ENCODE peak calls at places on chromosomes 5 and 9, in six cellular contexts. K is uterus, B is upper lobe of left lung, Q is esophagus squamous epithelium, U is sigmoid colon, F is GM12878. X is an unnamed sample.

GRCh38 chr9:35690447-35691324 is 961 bp upstream of the TPM2 start:
- DNase-seq in K (peak), B (peak), Q (no peak), U (peak), F (no peak), X (peak)

GRCh38 chr9:80932947-80933346 is 756.4 kb downstream of the TLE1 start:
- DNase-seq in K (no peak), B (no peak), Q (no peak), U (no peak), F (no peak), X (no peak)

GRCh38 chr5:15594922-15595568 is 95.1 kb downstream of the FBXL7 start:
- DNase-seq in K (no peak), B (no peak), Q (no peak), U (no peak), F (no peak), X (no peak)

GRCh38 chr5:13695076-13695712 is 249.3 kb downstream of the DNAH5 start:
- DNase-seq in K (no peak), B (no peak), Q (no peak), U (no peak), F (no peak), X (no peak)

GRCh38 chr5:609088-609370 is 3.1 kb upstream of the CEP72 start:
- DNase-seq in K (no peak), B (no peak), Q (no peak), U (no peak), F (no peak), X (no peak)

GRCh38 chr5:98403131-98403530 is 370.3 kb upstream of the RGMB start:
- DNase-seq in K (no peak), B (no peak), Q (no peak), U (no peak), F (no peak), X (no peak)

GRCh38 chr5:40046792-40047191 is 622.0 kb upstream of the DAB2 start:
- DNase-seq in K (no peak), B (no peak), Q (no peak), U (no peak), F (no peak), X (no peak)

GRCh38 chr9:107131108-107131799 is 151.8 kb upstream of the RAD23B start:
- DNase-seq in K (no peak), B (no peak), Q (no peak), U (no peak), F (no peak), X (no peak)

GRCh38 chr5:154103223-154103622 is 64.5 kb downstream of the MFAP3 start:
- DNase-seq in K (no peak), B (no peak), Q (no peak), U (no peak), F (no peak), X (no peak)

GRCh38 chr5:93421987-93422391 is 159.0 kb downstream of the NR2F1-AS1 start:
- DNase-seq in K (no peak), B (no peak), Q (no peak), U (no peak), F (no peak), X (no peak)

GRCh38 chr9:85914108-85914507 is 26.8 kb upstream of the NAA35 start:
- DNase-seq in K (no peak), B (no peak), Q (no peak), U (no peak), F (no peak), X (no peak)

GRCh38 chr5:131466171-131466766 is 168.8 kb downstream of the RAPGEF6 start:
- DNase-seq in K (no peak), B (no peak), Q (no peak), U (no peak), F (no peak), X (no peak)

GRCh38 chr5:61162010-61162831 is at the start of gene SMIM15:
- DNase-seq in K (peak), B (peak), Q (peak), U (peak), F (peak), X (peak)
- TF ChIP-seq POLR2A in K (peak), B (no peak), Q (peak), U (peak), F (peak), X (peak)

DNA sequence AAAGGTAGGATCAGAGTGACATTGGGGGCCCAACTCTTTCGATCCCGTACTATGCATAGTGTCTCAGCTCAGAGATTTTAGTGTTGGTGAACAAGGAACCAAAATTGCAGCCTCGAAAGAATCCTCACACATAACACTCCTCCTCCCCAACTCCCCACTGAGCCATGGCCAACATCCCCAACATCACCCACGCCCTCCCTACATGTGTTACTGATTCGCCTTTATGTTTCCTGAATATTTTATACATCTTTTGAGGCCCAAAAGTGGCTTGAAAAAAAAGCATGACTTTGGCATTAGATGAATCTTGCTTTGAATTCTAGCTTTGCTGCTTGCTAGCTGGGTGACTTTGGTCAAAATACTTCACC is 45.2 kb downstream of the PLAC8L1 start:
- DNase-seq in K (no peak), B (no peak), Q (no peak), U (no peak), F (no peak), X (no peak)
- H3K4me3 ChIP-seq in K (no peak), B (no peak), Q (no peak), U (no peak), F (no peak), X (no peak)

GRCh38 chr9:133593587-133593986 is 15.6 kb downstream of the FAM163B start:
- DNase-seq in K (no peak), B (no peak), Q (no peak), U (no peak), F (no peak), X (no peak)

GRCh38 chr9:133594310-133594709 is 14.9 kb downstream of the FAM163B start:
- DNase-seq in K (no peak), B (no peak), Q (no peak), U (no peak), F (no peak), X (no peak)

GRCh38 chr9:133591985-133592384 is 17.2 kb downstream of the FAM163B start:
- DNase-seq in K (no peak), B (no peak), Q (no peak), U (no peak), F (no peak), X (no peak)

GRCh38 chr9:133591116-133591910 is 17.9 kb downstream of the FAM163B start:
- DNase-seq in K (no peak), B (no peak), Q (no peak), U (no peak), F (no peak), X (no peak)

DNA sequence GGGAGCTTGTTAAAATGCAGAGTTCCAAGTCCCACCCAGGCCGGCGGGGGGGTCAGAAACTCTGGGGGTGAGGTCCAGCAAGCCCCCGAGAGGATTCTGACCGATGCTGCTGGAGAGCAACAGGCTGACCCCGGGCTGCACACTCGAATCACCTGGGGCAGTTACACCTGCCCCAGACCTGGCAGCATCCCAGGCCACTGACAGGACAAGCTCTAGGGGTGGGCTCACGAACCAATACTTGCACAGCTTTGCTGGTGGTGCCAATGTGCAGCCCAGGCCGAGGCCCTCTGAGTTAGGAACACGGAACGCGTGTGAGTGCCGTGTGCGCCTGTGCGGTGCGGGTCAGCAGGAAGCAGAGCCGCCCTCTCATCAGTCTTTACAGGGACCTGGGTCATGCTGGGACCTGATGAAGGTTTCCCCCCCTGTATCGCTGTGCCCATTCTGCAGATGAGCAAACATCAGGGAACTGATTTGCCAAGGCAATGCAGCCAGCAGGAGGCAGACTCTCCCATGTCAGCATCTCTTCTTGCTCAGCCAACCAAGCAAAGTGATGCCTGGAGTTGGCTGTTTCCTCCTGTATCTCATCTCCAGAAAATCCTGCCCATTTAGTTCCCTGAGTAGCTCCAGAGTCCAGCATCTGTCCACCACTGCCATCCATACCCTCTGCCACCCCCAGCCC is 16.3 kb downstream of the FAM163B start:
- DNase-seq in K (no peak), B (no peak), Q (no peak), U (no peak), F (no peak), X (no peak)
- TF ChIP-seq CTCF in K (no peak), B (no peak), Q (no peak), U (no peak), F (no peak), X (no peak)

GRCh38 chr5:140570058-140570457 is 5.4 kb downstream of the SLC35A4 start:
- DNase-seq in K (no peak), B (no peak), Q (no peak), U (peak), F (no peak), X (no peak)
- TF ChIP-seq POLR2A in K (no peak), B (no peak), Q (no peak), U (no peak), F (no peak), X (no peak)

DNA sequence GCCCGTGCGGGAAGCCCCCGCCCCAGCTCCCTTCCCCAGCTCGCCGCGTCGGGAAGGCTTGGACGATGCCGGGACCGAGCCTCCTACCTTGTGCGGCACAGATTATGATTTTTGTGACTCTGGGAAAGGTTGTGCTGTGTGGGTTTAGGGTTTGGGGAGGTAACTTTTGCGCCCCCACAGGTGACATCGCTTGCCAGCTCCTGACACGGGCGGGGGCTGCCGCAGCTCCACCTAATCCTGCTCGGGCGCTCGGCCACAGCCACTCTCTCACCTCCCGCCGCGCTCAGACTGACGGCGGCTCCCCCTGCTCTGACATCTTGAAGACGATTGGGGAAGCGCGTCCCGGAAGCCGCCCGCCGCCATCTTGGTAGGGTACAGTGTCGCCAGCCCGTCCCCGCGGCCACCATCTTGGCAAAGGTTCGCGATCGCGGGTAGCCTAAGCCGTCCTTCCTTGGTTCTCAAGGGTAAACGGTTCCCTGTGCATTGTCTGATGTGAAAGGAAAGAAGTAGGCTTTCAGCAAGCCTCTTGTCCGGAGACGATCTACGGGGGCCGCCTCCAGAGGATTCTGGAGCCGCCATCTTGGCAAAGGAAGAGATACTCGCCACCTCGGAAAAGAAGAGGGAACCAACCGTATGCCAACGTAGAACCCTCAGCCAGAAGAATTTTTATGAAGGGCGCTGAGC is 1.7 kb upstream of the NR3C1 start:
- DNase-seq in K (peak), B (peak), Q (peak), U (peak), F (no peak), X (peak)
- H3K4me3 ChIP-seq in K (peak), B (peak), Q (peak), U (peak), F (peak), X (peak)

DNA sequence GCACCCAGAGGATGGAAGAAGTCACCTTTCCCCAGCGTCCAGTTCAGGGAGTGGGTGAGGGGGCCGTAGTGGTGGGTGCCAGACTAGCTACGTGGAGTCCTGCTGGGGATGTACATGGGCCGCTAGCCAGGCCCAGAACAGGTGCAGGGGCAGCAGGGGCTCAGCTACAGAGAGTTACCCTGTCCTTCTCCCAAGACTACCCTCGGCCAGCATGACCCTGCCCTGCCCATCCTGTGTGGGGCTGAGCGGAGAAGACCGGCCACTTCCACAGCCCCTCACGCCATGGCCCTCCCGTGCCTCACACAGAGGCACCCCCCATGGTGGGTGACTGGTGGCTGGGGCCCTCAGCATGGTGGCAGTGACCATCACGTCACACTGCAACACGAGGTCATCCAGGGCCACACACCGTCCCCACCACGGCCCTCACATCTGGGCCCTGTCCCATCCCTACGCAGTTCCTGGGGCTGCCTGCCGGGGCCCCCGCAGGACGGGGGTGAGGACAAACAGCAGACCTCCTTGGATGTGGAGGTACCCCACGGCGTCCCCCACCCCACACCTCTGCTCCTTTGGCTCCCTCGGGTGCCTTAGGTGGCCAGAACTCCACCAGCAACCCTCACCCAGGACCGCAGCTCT is 977 bp upstream of the DPP7 start:
- DNase-seq in K (no peak), B (no peak), Q (no peak), U (no peak), F (no peak), X (no peak)
- TF ChIP-seq CTCF in K (no peak), B (no peak), Q (no peak), U (no peak), F (no peak), X (no peak)

DNA sequence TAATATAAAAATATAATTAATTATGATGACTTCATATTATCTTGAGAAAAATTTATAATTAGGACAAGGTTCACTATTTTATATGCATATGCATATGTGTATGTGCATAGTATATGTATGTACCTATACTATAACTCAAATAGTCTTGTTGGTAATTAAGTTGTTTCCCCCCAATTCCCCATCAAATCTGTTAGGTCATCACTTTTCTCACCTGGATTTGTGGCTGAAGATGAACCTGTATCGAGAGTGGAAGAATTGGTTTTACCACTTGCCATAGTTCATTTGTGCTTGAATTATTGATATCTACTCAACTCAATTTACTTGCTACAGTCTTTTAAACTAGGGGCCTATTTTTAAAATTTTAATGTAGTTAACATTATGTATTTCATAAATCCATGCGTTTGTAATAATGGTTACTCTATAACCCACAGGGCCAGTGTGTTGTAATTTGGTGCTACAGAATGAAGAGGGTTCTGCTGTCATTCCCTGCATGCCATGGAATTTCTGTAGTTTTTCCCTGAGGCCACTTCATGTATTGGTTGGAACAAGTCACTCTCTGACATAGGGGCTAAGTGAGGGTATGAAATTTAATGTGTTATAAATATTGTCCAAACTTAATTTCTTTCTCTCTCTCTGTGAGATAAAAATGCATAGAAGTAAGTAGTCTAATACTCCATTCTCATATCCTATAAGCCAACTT is 74.9 kb downstream of the TAF11L14 start:
- DNase-seq in K (no peak), B (no peak), Q (no peak), U (no peak), F (no peak), X (no peak)
- TF ChIP-seq POLR2A in K (no peak), B (no peak), Q (no peak), U (no peak), F (no peak), X (no peak)

GRCh38 chr9:88992556-88992955 is 1.3 kb downstream of the S1PR3 start:
- DNase-seq in K (peak), B (no peak), Q (no peak), U (no peak), F (no peak), X (no peak)
- H3K4me3 ChIP-seq in K (peak), B (peak), Q (no peak), U (peak), F (no peak), X (peak)

GRCh38 chr9:18438300-18438925 is 35.5 kb upstream of the ADAMTSL1 start:
- DNase-seq in K (peak), B (peak), Q (no peak), U (peak), F (no peak), X (no peak)
- TF ChIP-seq CTCF in K (peak), B (no peak), Q (peak), U (no peak), F (no peak), X (no peak)

DNA sequence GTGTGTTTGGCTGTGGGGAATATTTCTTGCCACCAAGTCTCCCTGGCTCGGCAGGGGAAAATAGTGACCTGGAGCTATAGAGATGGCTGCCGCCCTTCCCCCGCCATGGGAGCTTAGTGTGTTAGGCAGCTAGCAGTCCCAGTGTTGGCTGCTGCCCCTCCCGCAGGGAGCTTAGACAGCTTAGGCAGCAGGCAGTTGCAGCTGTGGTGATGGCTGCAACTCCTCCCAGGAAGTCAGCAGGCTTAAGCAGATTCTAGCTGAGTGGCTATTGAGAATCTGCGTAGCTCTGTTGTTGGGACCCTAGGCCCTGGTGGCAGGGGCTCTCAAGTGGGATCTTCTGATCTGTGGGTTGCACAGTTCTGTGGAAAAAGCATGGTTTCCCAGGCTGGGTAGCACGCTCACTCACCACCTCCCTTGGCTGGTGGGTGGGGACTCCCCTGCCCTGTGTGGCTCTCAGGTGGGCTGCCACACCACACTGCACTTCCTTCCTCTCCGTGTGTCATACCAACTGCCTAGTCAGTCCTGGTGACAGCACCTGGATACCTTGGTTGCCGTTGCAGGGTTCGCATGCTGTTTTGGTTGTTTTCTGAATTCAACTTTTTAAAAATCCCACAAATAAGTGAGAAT is 9.3 kb downstream of the OR1N2 start:
- DNase-seq in K (no peak), B (no peak), Q (no peak), U (no peak), F (no peak), X (no peak)
- TF ChIP-seq POLR2A in K (no peak), B (no peak), Q (no peak), U (no peak), F (no peak), X (no peak)

X was measured in spleen.